ENCODE peak calls at places on chromosomes 5 and 9, in five cellular contexts. One of them, this sample, is unnamed.

GRCh38 chr5:180467028-180467427 is 27.2 kb upstream of the CNOT6 start:
- DNase-seq in stimulated activated CD4-positive, alpha-beta T cell treated with anti-CD3 and anti-CD28 coated beads, Interleukin-4, amount 100 ng/mL, for 4 hours: no peak
- DNase-seq in fibroblast of the conjunctiva: no peak
- DNase-seq in GM12892: no peak
- DNase-seq in NCI-H524: no peak
- DNase-seq in this sample: no peak

GRCh38 chr5:137611926-137612435 is 112.9 kb upstream of the SPOCK1 start:
- DNase-seq in stimulated activated CD4-positive, alpha-beta T cell treated with anti-CD3 and anti-CD28 coated beads, Interleukin-4, amount 100 ng/mL, for 4 hours: no peak
- DNase-seq in fibroblast of the conjunctiva: no peak
- DNase-seq in GM12892: no peak
- DNase-seq in NCI-H524: no peak
- DNase-seq in this sample: no peak

GRCh38 chr5:142605649-142606048 is 80.2 kb downstream of the FGF1 start:
- DNase-seq in stimulated activated CD4-positive, alpha-beta T cell treated with anti-CD3 and anti-CD28 coated beads, Interleukin-4, amount 100 ng/mL, for 4 hours: no peak
- DNase-seq in fibroblast of the conjunctiva: no peak
- DNase-seq in GM12892: no peak
- DNase-seq in NCI-H524: no peak
- DNase-seq in this sample: no peak

GRCh38 chr5:67886761-67887160 is 328.8 kb upstream of the PIK3R1 start:
- DNase-seq in stimulated activated CD4-positive, alpha-beta T cell treated with anti-CD3 and anti-CD28 coated beads, Interleukin-4, amount 100 ng/mL, for 4 hours: no peak
- DNase-seq in fibroblast of the conjunctiva: no peak
- DNase-seq in GM12892: no peak
- DNase-seq in NCI-H524: no peak
- DNase-seq in this sample: no peak

GRCh38 chr5:119279093-119279492 is 76.7 kb upstream of the TNFAIP8 start:
- DNase-seq in stimulated activated CD4-positive, alpha-beta T cell treated with anti-CD3 and anti-CD28 coated beads, Interleukin-4, amount 100 ng/mL, for 4 hours: no peak
- DNase-seq in fibroblast of the conjunctiva: no peak
- DNase-seq in GM12892: no peak
- DNase-seq in NCI-H524: no peak
- DNase-seq in this sample: no peak

GRCh38 chr9:123424131-123424530 is 68.1 kb downstream of the CRB2 start:
- DNase-seq in stimulated activated CD4-positive, alpha-beta T cell treated with anti-CD3 and anti-CD28 coated beads, Interleukin-4, amount 100 ng/mL, for 4 hours: no peak
- DNase-seq in fibroblast of the conjunctiva: no peak
- DNase-seq in GM12892: no peak
- DNase-seq in NCI-H524: no peak
- DNase-seq in this sample: no peak

GRCh38 chr9:120933310-120934044 is 6.9 kb upstream of the TRAF1 start:
- DNase-seq in stimulated activated CD4-positive, alpha-beta T cell treated with anti-CD3 and anti-CD28 coated beads, Interleukin-4, amount 100 ng/mL, for 4 hours: no peak
- DNase-seq in fibroblast of the conjunctiva: no peak
- DNase-seq in GM12892: no peak
- DNase-seq in NCI-H524: no peak
- DNase-seq in this sample: no peak

GRCh38 chr5:65243161-65243560 is 238.6 kb downstream of the ADAMTS6 start:
- DNase-seq in stimulated activated CD4-positive, alpha-beta T cell treated with anti-CD3 and anti-CD28 coated beads, Interleukin-4, amount 100 ng/mL, for 4 hours: no peak
- DNase-seq in fibroblast of the conjunctiva: no peak
- DNase-seq in GM12892: no peak
- DNase-seq in NCI-H524: no peak
- DNase-seq in this sample: no peak

GRCh38 chr5:134267366-134268018 is 41.6 kb upstream of the PPP2CA start:
- DNase-seq in stimulated activated CD4-positive, alpha-beta T cell treated with anti-CD3 and anti-CD28 coated beads, Interleukin-4, amount 100 ng/mL, for 4 hours: no peak
- DNase-seq in fibroblast of the conjunctiva: no peak
- DNase-seq in GM12892: no peak
- DNase-seq in NCI-H524: no peak
- DNase-seq in this sample: no peak

GRCh38 chr5:32233696-32234447 is 59.8 kb upstream of the GOLPH3 start:
- DNase-seq in stimulated activated CD4-positive, alpha-beta T cell treated with anti-CD3 and anti-CD28 coated beads, Interleukin-4, amount 100 ng/mL, for 4 hours: no peak
- DNase-seq in fibroblast of the conjunctiva: peak; percentile 22
- DNase-seq in GM12892: no peak
- DNase-seq in NCI-H524: no peak
- DNase-seq in this sample: no peak

GRCh38 chr5:61313960-61314681 is 17.9 kb upstream of the ZSWIM6 start:
- DNase-seq in stimulated activated CD4-positive, alpha-beta T cell treated with anti-CD3 and anti-CD28 coated beads, Interleukin-4, amount 100 ng/mL, for 4 hours: no peak
- DNase-seq in fibroblast of the conjunctiva: no peak
- DNase-seq in GM12892: no peak
- DNase-seq in NCI-H524: no peak
- DNase-seq in this sample: no peak

GRCh38 chr5:17951392-17952169 is 317.3 kb downstream of the TAF11L14 start:
- DNase-seq in stimulated activated CD4-positive, alpha-beta T cell treated with anti-CD3 and anti-CD28 coated beads, Interleukin-4, amount 100 ng/mL, for 4 hours: no peak
- DNase-seq in fibroblast of the conjunctiva: no peak
- DNase-seq in GM12892: no peak
- DNase-seq in NCI-H524: peak; percentile 39
- DNase-seq in this sample: no peak

GRCh38 chr5:8577792-8578191 is 708.8 kb downstream of the MTRR start:
- DNase-seq in stimulated activated CD4-positive, alpha-beta T cell treated with anti-CD3 and anti-CD28 coated beads, Interleukin-4, amount 100 ng/mL, for 4 hours: no peak
- DNase-seq in fibroblast of the conjunctiva: no peak
- DNase-seq in GM12892: no peak
- DNase-seq in NCI-H524: no peak
- DNase-seq in this sample: no peak

GRCh38 chr9:98411981-98412561 is 156.6 kb upstream of the TBC1D2 start:
- DNase-seq in stimulated activated CD4-positive, alpha-beta T cell treated with anti-CD3 and anti-CD28 coated beads, Interleukin-4, amount 100 ng/mL, for 4 hours: no peak
- DNase-seq in fibroblast of the conjunctiva: no peak
- DNase-seq in GM12892: no peak
- DNase-seq in NCI-H524: no peak
- DNase-seq in this sample: no peak

GRCh38 chr5:142644640-142645361 is 41.1 kb downstream of the FGF1 start:
- DNase-seq in stimulated activated CD4-positive, alpha-beta T cell treated with anti-CD3 and anti-CD28 coated beads, Interleukin-4, amount 100 ng/mL, for 4 hours: no peak
- DNase-seq in fibroblast of the conjunctiva: peak; percentile 96
- DNase-seq in GM12892: no peak
- DNase-seq in NCI-H524: no peak
- DNase-seq in this sample: peak; percentile 56

GRCh38 chr5:83494102-83494620 is 22.6 kb downstream of the VCAN start:
- DNase-seq in stimulated activated CD4-positive, alpha-beta T cell treated with anti-CD3 and anti-CD28 coated beads, Interleukin-4, amount 100 ng/mL, for 4 hours: no peak
- DNase-seq in fibroblast of the conjunctiva: no peak
- DNase-seq in GM12892: no peak
- DNase-seq in NCI-H524: no peak
- DNase-seq in this sample: no peak

GRCh38 chr5:122420126-122420525 is 108.1 kb downstream of the SNCAIP start:
- DNase-seq in stimulated activated CD4-positive, alpha-beta T cell treated with anti-CD3 and anti-CD28 coated beads, Interleukin-4, amount 100 ng/mL, for 4 hours: no peak
- DNase-seq in fibroblast of the conjunctiva: peak; percentile 5
- DNase-seq in GM12892: no peak
- DNase-seq in NCI-H524: no peak
- DNase-seq in this sample: no peak

GRCh38 chr5:96463106-96463505 is 30.1 kb upstream of the PCSK1 start:
- DNase-seq in stimulated activated CD4-positive, alpha-beta T cell treated with anti-CD3 and anti-CD28 coated beads, Interleukin-4, amount 100 ng/mL, for 4 hours: no peak
- DNase-seq in fibroblast of the conjunctiva: no peak
- DNase-seq in GM12892: no peak
- DNase-seq in NCI-H524: no peak
- DNase-seq in this sample: peak; percentile 60

GRCh38 chr5:64923151-64923685 is 154.5 kb downstream of the CWC27 start:
- DNase-seq in stimulated activated CD4-positive, alpha-beta T cell treated with anti-CD3 and anti-CD28 coated beads, Interleukin-4, amount 100 ng/mL, for 4 hours: no peak
- DNase-seq in fibroblast of the conjunctiva: no peak
- DNase-seq in GM12892: no peak
- DNase-seq in NCI-H524: no peak
- DNase-seq in this sample: no peak

GRCh38 chr5:81631124-81631523 is 119.8 kb downstream of the SSBP2 start:
- DNase-seq in stimulated activated CD4-positive, alpha-beta T cell treated with anti-CD3 and anti-CD28 coated beads, Interleukin-4, amount 100 ng/mL, for 4 hours: no peak
- DNase-seq in fibroblast of the conjunctiva: no peak
- DNase-seq in GM12892: no peak
- DNase-seq in NCI-H524: no peak
- DNase-seq in this sample: no peak

GRCh38 chr9:89891221-89892052 is 286.6 kb downstream of the GADD45G start:
- DNase-seq in stimulated activated CD4-positive, alpha-beta T cell treated with anti-CD3 and anti-CD28 coated beads, Interleukin-4, amount 100 ng/mL, for 4 hours: no peak
- DNase-seq in fibroblast of the conjunctiva: peak; percentile 49
- DNase-seq in GM12892: no peak
- DNase-seq in NCI-H524: no peak
- DNase-seq in this sample: no peak

GRCh38 chr9:115595951-115596742 is 478.2 kb upstream of the TNC start:
- DNase-seq in stimulated activated CD4-positive, alpha-beta T cell treated with anti-CD3 and anti-CD28 coated beads, Interleukin-4, amount 100 ng/mL, for 4 hours: no peak
- DNase-seq in fibroblast of the conjunctiva: peak; percentile 95
- DNase-seq in GM12892: no peak
- DNase-seq in NCI-H524: peak; percentile 52
- DNase-seq in this sample: no peak

GRCh38 chr9:108842610-108843295 is 13.0 kb downstream of the ACTL7B start:
- DNase-seq in stimulated activated CD4-positive, alpha-beta T cell treated with anti-CD3 and anti-CD28 coated beads, Interleukin-4, amount 100 ng/mL, for 4 hours: no peak
- DNase-seq in fibroblast of the conjunctiva: no peak
- DNase-seq in GM12892: no peak
- DNase-seq in NCI-H524: no peak
- DNase-seq in this sample: no peak

GRCh38 chr9:132160802-132161742 is 786 bp upstream of the NTNG2 start:
- DNase-seq in stimulated activated CD4-positive, alpha-beta T cell treated with anti-CD3 and anti-CD28 coated beads, Interleukin-4, amount 100 ng/mL, for 4 hours: peak; percentile 41
- DNase-seq in fibroblast of the conjunctiva: peak; percentile 29
- DNase-seq in GM12892: no peak
- DNase-seq in NCI-H524: peak; percentile 84
- DNase-seq in this sample: peak; percentile 29

GRCh38 chr9:114281421-114282103 is 41.3 kb upstream of the ORM1 start:
- DNase-seq in stimulated activated CD4-positive, alpha-beta T cell treated with anti-CD3 and anti-CD28 coated beads, Interleukin-4, amount 100 ng/mL, for 4 hours: no peak
- DNase-seq in fibroblast of the conjunctiva: peak; percentile 57
- DNase-seq in GM12892: no peak
- DNase-seq in NCI-H524: peak; percentile 41
- DNase-seq in this sample: no peak

This sample was measured in NCI-H1436.